ENCODE peak calls at places on chromosomes 3 and 15, in nine cellular contexts. V is uterus; B is A549; G is Right ventricle myocardium superior; Z is astrocyte; P is Calu3; X is activated naive CD4-positive, alpha-beta T cell; Q is CD4-positive, alpha-beta memory T cell; U is OCI-LY7. K is an unnamed sample.

GRCh38 chr3:13242364-13242737 is 169.1 kb upstream of the IQSEC1 start:
- DNase-seq in G (no peak), X (no peak), P (no peak), Z (no peak), V (no peak), Q (no peak), U (no peak), B (no peak), K (no peak)

GRCh38 chr3:52873433-52874159 is 23.8 kb downstream of the STIMATE start:
- DNase-seq in B (no peak), Q (no peak), Z (peak), G (no peak), P (no peak), X (no peak), V (no peak), U (no peak), K (no peak)

GRCh38 chr3:19110335-19110734 is 38.0 kb upstream of the KCNH8 start:
- DNase-seq in Z (no peak), Q (no peak), V (no peak), G (no peak), P (no peak), X (no peak), B (no peak), U (no peak), K (no peak)

GRCh38 chr3:99875925-99876781 is 58.5 kb downstream of the CMSS1 start:
- DNase-seq in G (peak), U (no peak), Z (peak), V (peak), P (peak), X (peak), Q (peak), B (peak), K (peak)

GRCh38 chr15:19973718-19974117 is 567.9 kb downstream of the GOLGA6L6 start:
- DNase-seq in U (no peak), X (no peak), Q (no peak), B (no peak), P (no peak), V (no peak), G (no peak), Z (no peak), K (no peak)

GRCh38 chr3:151871639-151872468 is 1.6 kb upstream of the SUCNR1 start:
- DNase-seq in Q (no peak), P (no peak), X (no peak), U (peak), V (no peak), G (no peak), Z (no peak), B (no peak), K (no peak)

GRCh38 chr15:66921319-66921718 is 144.1 kb upstream of the SMAD3 start:
- DNase-seq in Z (no peak), X (no peak), U (peak), V (no peak), B (no peak), G (peak), Q (no peak), P (no peak), K (no peak)

GRCh38 chr3:19931180-19931692 is 2.8 kb downstream of the EFHB start:
- DNase-seq in V (no peak), G (no peak), Z (no peak), U (no peak), P (no peak), X (no peak), Q (no peak), B (no peak), K (no peak)

GRCh38 chr15:60006808-60007346 is 2.8 kb downstream of the FOXB1 start:
- DNase-seq in Z (no peak), U (no peak), P (no peak), G (no peak), B (no peak), Q (no peak), V (no peak), X (no peak), K (no peak)

GRCh38 chr3:186536883-186537553 is 7.2 kb downstream of the CRYGS start:
- DNase-seq in Z (peak), B (no peak), Q (no peak), G (no peak), P (no peak), V (no peak), X (no peak), U (no peak), K (no peak)

GRCh38 chr15:89387140-89387903 is 52.7 kb upstream of the POLG start:
- DNase-seq in G (no peak), B (no peak), U (no peak), Z (no peak), Q (no peak), V (no peak), P (no peak), X (no peak), K (no peak)

GRCh38 chr3:66405701-66406091 is 95.1 kb downstream of the LRIG1 start:
- DNase-seq in U (no peak), P (no peak), B (no peak), V (no peak), Q (no peak), Z (peak), G (no peak), X (no peak), K (no peak)

GRCh38 chr3:10524270-10524669 is 18.9 kb upstream of the ATP2B2 start:
- DNase-seq in X (no peak), Q (no peak), V (no peak), Z (no peak), B (no peak), G (no peak), U (no peak), P (no peak), K (no peak)

GRCh38 chr3:188881954-188882641 is 289.7 kb upstream of the TPRG1 start:
- DNase-seq in U (no peak), V (no peak), X (no peak), Q (no peak), G (no peak), B (peak), P (no peak), Z (peak), K (no peak)

GRCh38 chr3:57230006-57230405 is 2.5 kb downstream of the APPL1 start:
- DNase-seq in V (no peak), Z (no peak), X (no peak), B (no peak), Q (no peak), P (no peak), G (no peak), U (no peak), K (no peak)

GRCh38 chr3:155362808-155363689 is 69.6 kb upstream of the STRIT1 start:
- DNase-seq in G (no peak), Q (no peak), P (no peak), V (no peak), Z (peak), B (no peak), X (no peak), U (no peak), K (no peak)

GRCh38 chr3:12886736-12887135 is 45.4 kb upstream of the RPL32 start:
- DNase-seq in U (no peak), B (no peak), G (no peak), P (no peak), V (no peak), Q (no peak), Z (no peak), X (no peak), K (no peak)

GRCh38 chr3:129063841-129064482 is 3.4 kb downstream of the GP9 start:
- DNase-seq in G (no peak), P (no peak), Z (no peak), B (no peak), Q (no peak), U (no peak), V (no peak), X (no peak), K (no peak)

GRCh38 chr3:51340989-51341636 is 44.0 kb upstream of the MANF start:
- DNase-seq in B (no peak), P (peak), U (no peak), X (no peak), V (no peak), G (no peak), Q (no peak), Z (peak), K (no peak)

GRCh38 chr3:127820871-127821853 is 1.2 kb downstream of the MGLL start:
- DNase-seq in G (peak), P (no peak), Q (no peak), Z (no peak), X (no peak), V (no peak), B (no peak), U (no peak), K (no peak)

GRCh38 chr15:68383161-68384074 is 48.5 kb downstream of the ITGA11 start:
- DNase-seq in X (peak), P (peak), Z (no peak), V (peak), G (no peak), B (peak), U (peak), Q (no peak), K (no peak)

GRCh38 chr15:68679961-68680371 is 101.2 kb downstream of the CORO2B start:
- DNase-seq in U (no peak), X (no peak), G (peak), Z (no peak), V (peak), B (no peak), Q (no peak), P (no peak), K (no peak)

GRCh38 chr3:112633757-112634156 is 7.2 kb downstream of the CCDC80 start:
- DNase-seq in V (peak), X (no peak), Q (no peak), B (no peak), Z (no peak), G (no peak), P (no peak), U (no peak), K (no peak)

GRCh38 chr15:31483924-31484368 is 157.3 kb downstream of the KLF13 start:
- DNase-seq in B (no peak), X (peak), V (peak), U (no peak), P (no peak), G (no peak), Q (peak), Z (no peak), K (no peak)

K was measured in activated gamma-delta T cell.